ENCODE peak calls at places on chromosomes 4 and X, in four cellular contexts. H is A549, U is GM12878, W is HepG2. K is an unnamed sample.

GRCh38 chr4:141079393-141079930 is 53.8 kb downstream of the RNF150 start:
- DNase-seq in U (no peak), W (no peak), H (no peak), K (no peak)

GRCh38 chrX:18951032-18951431 is 32.9 kb downstream of the PHKA2 start:
- DNase-seq in H (no peak), U (no peak), W (peak), K (no peak)

GRCh38 chr4:135371137-135371536 is 1169.5 kb upstream of the PABPC4L start:
- DNase-seq in W (peak), U (no peak), H (no peak), K (peak)

GRCh38 chr4:100278567-100278966 is 88.3 kb upstream of the DDIT4L start:
- DNase-seq in H (no peak), U (no peak), W (no peak), K (no peak)

GRCh38 chr4:145797278-145797677 is 117.3 kb downstream of the C4orf51 start:
- DNase-seq in W (no peak), H (no peak), U (no peak), K (no peak)

GRCh38 chrX:108439961-108440696 is 491 bp downstream of the COL4A5 start:
- DNase-seq in W (no peak), H (peak), U (no peak), K (no peak)

GRCh38 chrX:115968436-115969252 is 201.9 kb upstream of the AGTR2 start:
- DNase-seq in U (no peak), H (peak), W (no peak), K (peak)

GRCh38 chr4:108738307-108738706 is 24.5 kb downstream of the ETNPPL start:
- DNase-seq in W (no peak), U (no peak), H (no peak), K (no peak)

GRCh38 chr4:158667651-158668198 is 4.0 kb downstream of the C4orf46 start:
- DNase-seq in H (peak), W (peak), U (no peak), K (peak)

GRCh38 chr4:26372525-26373172 is 51.8 kb downstream of the RBPJ start:
- DNase-seq in U (peak), W (peak), H (no peak), K (peak)

GRCh38 chr4:151173751-151174325 is 74.4 kb downstream of the RPS3A start:
- DNase-seq in H (no peak), U (no peak), W (no peak), K (no peak)

GRCh38 chr4:123415977-123416376 is 19.4 kb downstream of the SPRY1 start:
- DNase-seq in W (peak), H (no peak), U (no peak), K (no peak)

GRCh38 chr4:87219648-87220093 is 747 bp downstream of the KLHL8 start:
- DNase-seq in W (peak), U (no peak), H (no peak), K (no peak)

GRCh38 chr4:37678624-37679023 is 7.6 kb downstream of the RELL1 start:
- DNase-seq in U (no peak), W (no peak), H (no peak), K (no peak)

GRCh38 chrX:46710425-46710824 is 48.5 kb downstream of the SLC9A7 start:
- DNase-seq in H (peak), W (peak), U (no peak), K (no peak)

GRCh38 chr4:90449626-90450025 is 322.4 kb downstream of the CCSER1 start:
- DNase-seq in H (no peak), U (no peak), W (no peak), K (no peak)
- TF ChIP-seq PBX3 in H (no peak), U (no peak), W (no peak), K (no peak)

GRCh38 chrX:9438950-9439494 is 25.8 kb upstream of the TBL1X start:
- DNase-seq in H (no peak), W (no peak), U (no peak), K (no peak)
- TF ChIP-seq CHD2 in H (no peak), W (no peak), U (no peak), K (no peak)

DNA sequence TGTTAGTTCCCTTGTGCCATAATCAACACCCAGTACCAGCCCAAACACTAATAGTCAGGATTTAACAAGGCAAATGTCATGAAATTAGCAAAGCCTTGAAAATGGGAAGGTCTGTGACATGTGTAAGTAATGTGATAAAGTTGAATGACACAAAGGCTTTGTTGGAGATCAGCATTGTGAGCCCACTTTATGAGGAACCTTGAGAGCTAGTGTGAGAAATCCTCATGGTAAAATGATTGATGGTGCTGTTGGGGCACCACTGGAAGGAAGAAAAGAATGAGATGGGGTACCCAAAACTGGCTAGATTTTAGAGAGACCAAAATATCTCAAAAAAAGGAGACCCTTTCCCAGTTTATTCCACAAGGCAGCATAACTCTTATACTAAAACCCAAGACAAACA is 3.3 kb upstream of the LIN54 start:
- DNase-seq in H (no peak), W (no peak), U (no peak), K (no peak)
- TF ChIP-seq PBX3 in H (no peak), W (no peak), U (no peak), K (no peak)

DNA sequence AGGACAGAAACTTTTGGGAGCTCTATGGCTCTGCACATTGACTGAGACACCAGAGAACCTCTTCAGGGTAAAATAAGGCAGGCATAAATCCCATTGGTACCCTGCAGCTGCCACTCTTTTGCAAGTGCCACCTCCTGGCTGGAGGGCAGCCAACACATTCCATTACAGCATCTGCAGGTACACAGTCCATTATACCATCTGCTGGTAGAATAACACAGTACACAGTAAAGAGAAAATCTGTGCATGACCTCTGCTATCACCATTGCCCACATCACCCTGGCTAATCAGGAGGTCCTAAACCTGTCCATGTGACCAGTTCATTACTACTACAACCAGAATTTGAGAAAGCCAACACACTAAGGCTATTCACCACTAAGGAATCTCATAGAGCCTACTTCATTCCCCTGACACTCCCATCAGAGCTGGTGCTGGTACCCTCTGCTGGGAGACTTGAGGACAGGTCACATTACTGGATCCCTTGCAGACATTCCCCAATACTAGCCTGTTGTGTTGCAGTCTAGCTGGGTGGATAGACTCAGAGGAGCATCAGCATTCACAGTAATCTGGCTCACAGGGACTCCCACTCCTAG is 176.2 kb upstream of the TACR3 start:
- DNase-seq in U (no peak), W (peak), H (no peak), K (no peak)
- TF ChIP-seq CHD2 in U (no peak), W (no peak), H (no peak), K (no peak)

GRCh38 chr4:147160908-147161513 is 215.3 kb upstream of the TTC29 start:
- DNase-seq in W (peak), H (peak), U (no peak), K (peak)
- TF ChIP-seq PBX3 in W (no peak), H (no peak), U (no peak), K (no peak)